ENCODE peak calls at places on chromosomes 5 and 9, in nine cellular contexts. One of them, this sample, is unnamed.

GRCh38 chr9:16002816-16003215 is 450.0 kb downstream of the CCDC171 start:
- DNase-seq in GM12865: no peak
- DNase-seq in cardiac fibroblast: peak
- DNase-seq in Caco-2: no peak
- DNase-seq in brain microvascular endothelial cell: peak
- DNase-seq in heart left ventricle: no peak
- DNase-seq in tibial artery: no peak
- DNase-seq in OCI-LY7: no peak
- DNase-seq in dorsolateral prefrontal cortex: no peak
- DNase-seq in this sample: no peak

GRCh38 chr9:113293285-113293874 is 9.8 kb downstream of the RNF183 start:
- DNase-seq in GM12865: no peak
- DNase-seq in cardiac fibroblast: peak
- DNase-seq in Caco-2: no peak
- DNase-seq in brain microvascular endothelial cell: no peak
- DNase-seq in heart left ventricle: no peak
- DNase-seq in tibial artery: no peak
- DNase-seq in OCI-LY7: no peak
- DNase-seq in dorsolateral prefrontal cortex: no peak
- DNase-seq in this sample: no peak

GRCh38 chr5:173484569-173484968 is 131.9 kb downstream of the BOD1 start:
- DNase-seq in GM12865: no peak
- DNase-seq in cardiac fibroblast: no peak
- DNase-seq in Caco-2: no peak
- DNase-seq in brain microvascular endothelial cell: no peak
- DNase-seq in heart left ventricle: no peak
- DNase-seq in tibial artery: peak
- DNase-seq in OCI-LY7: no peak
- DNase-seq in dorsolateral prefrontal cortex: no peak
- DNase-seq in this sample: no peak

GRCh38 chr9:135976531-135976930 is 15.4 kb upstream of the UBAC1 start:
- DNase-seq in GM12865: no peak
- DNase-seq in cardiac fibroblast: no peak
- DNase-seq in Caco-2: no peak
- DNase-seq in brain microvascular endothelial cell: no peak
- DNase-seq in heart left ventricle: no peak
- DNase-seq in tibial artery: no peak
- DNase-seq in OCI-LY7: no peak
- DNase-seq in dorsolateral prefrontal cortex: no peak
- DNase-seq in this sample: no peak

GRCh38 chr5:143086851-143087637 is 316.4 kb downstream of the NR3C1 start:
- DNase-seq in GM12865: no peak
- DNase-seq in cardiac fibroblast: peak
- DNase-seq in Caco-2: peak
- DNase-seq in brain microvascular endothelial cell: peak
- DNase-seq in heart left ventricle: no peak
- DNase-seq in tibial artery: no peak
- DNase-seq in OCI-LY7: no peak
- DNase-seq in dorsolateral prefrontal cortex: no peak
- DNase-seq in this sample: no peak

GRCh38 chr5:91301459-91301858 is 81.7 kb downstream of the ARRDC3 start:
- DNase-seq in GM12865: no peak
- DNase-seq in cardiac fibroblast: peak
- DNase-seq in Caco-2: no peak
- DNase-seq in brain microvascular endothelial cell: no peak
- DNase-seq in heart left ventricle: no peak
- DNase-seq in tibial artery: no peak
- DNase-seq in OCI-LY7: no peak
- DNase-seq in dorsolateral prefrontal cortex: no peak
- DNase-seq in this sample: peak

GRCh38 chr9:98791147-98792095 is 4.9 kb downstream of the ANKS6 start:
- DNase-seq in GM12865: peak
- DNase-seq in cardiac fibroblast: peak
- DNase-seq in Caco-2: peak
- DNase-seq in brain microvascular endothelial cell: peak
- DNase-seq in heart left ventricle: peak
- DNase-seq in tibial artery: peak
- DNase-seq in OCI-LY7: peak
- DNase-seq in dorsolateral prefrontal cortex: peak
- DNase-seq in this sample: peak

GRCh38 chr9:93679536-93680444 is 103.4 kb downstream of the PHF2 start:
- DNase-seq in GM12865: no peak
- DNase-seq in cardiac fibroblast: no peak
- DNase-seq in Caco-2: no peak
- DNase-seq in brain microvascular endothelial cell: no peak
- DNase-seq in heart left ventricle: peak
- DNase-seq in tibial artery: peak
- DNase-seq in OCI-LY7: no peak
- DNase-seq in dorsolateral prefrontal cortex: peak
- DNase-seq in this sample: no peak

GRCh38 chr9:82563094-82563493 is 499.8 kb downstream of the RASEF start:
- DNase-seq in GM12865: no peak
- DNase-seq in cardiac fibroblast: no peak
- DNase-seq in Caco-2: no peak
- DNase-seq in brain microvascular endothelial cell: no peak
- DNase-seq in heart left ventricle: no peak
- DNase-seq in tibial artery: no peak
- DNase-seq in OCI-LY7: no peak
- DNase-seq in dorsolateral prefrontal cortex: no peak
- DNase-seq in this sample: no peak

GRCh38 chr9:79127661-79128060 is 444.1 kb upstream of the TLE4 start:
- DNase-seq in GM12865: no peak
- DNase-seq in cardiac fibroblast: no peak
- DNase-seq in Caco-2: no peak
- DNase-seq in brain microvascular endothelial cell: no peak
- DNase-seq in heart left ventricle: no peak
- DNase-seq in tibial artery: no peak
- DNase-seq in OCI-LY7: no peak
- DNase-seq in dorsolateral prefrontal cortex: no peak
- DNase-seq in this sample: no peak

GRCh38 chr9:86040281-86041155 is 58.8 kb downstream of the GOLM1 start:
- DNase-seq in GM12865: no peak
- DNase-seq in cardiac fibroblast: no peak
- DNase-seq in Caco-2: no peak
- DNase-seq in brain microvascular endothelial cell: no peak
- DNase-seq in heart left ventricle: no peak
- DNase-seq in tibial artery: no peak
- DNase-seq in OCI-LY7: no peak
- DNase-seq in dorsolateral prefrontal cortex: no peak
- DNase-seq in this sample: no peak

GRCh38 chr9:37374892-37375291 is 47.6 kb upstream of the GRHPR start:
- DNase-seq in GM12865: peak
- DNase-seq in cardiac fibroblast: no peak
- DNase-seq in Caco-2: no peak
- DNase-seq in brain microvascular endothelial cell: no peak
- DNase-seq in heart left ventricle: no peak
- DNase-seq in tibial artery: no peak
- DNase-seq in OCI-LY7: peak
- DNase-seq in dorsolateral prefrontal cortex: no peak
- DNase-seq in this sample: no peak

GRCh38 chr5:59276277-59276647 is 617.3 kb downstream of the PDE4D start:
- DNase-seq in GM12865: no peak
- DNase-seq in cardiac fibroblast: no peak
- DNase-seq in Caco-2: no peak
- DNase-seq in brain microvascular endothelial cell: no peak
- DNase-seq in heart left ventricle: no peak
- DNase-seq in tibial artery: no peak
- DNase-seq in OCI-LY7: no peak
- DNase-seq in dorsolateral prefrontal cortex: no peak
- DNase-seq in this sample: no peak

GRCh38 chr5:59275537-59276276 is 617.8 kb downstream of the PDE4D start:
- DNase-seq in GM12865: no peak
- DNase-seq in cardiac fibroblast: peak
- DNase-seq in Caco-2: no peak
- DNase-seq in brain microvascular endothelial cell: peak
- DNase-seq in heart left ventricle: peak
- DNase-seq in tibial artery: peak
- DNase-seq in OCI-LY7: no peak
- DNase-seq in dorsolateral prefrontal cortex: no peak
- DNase-seq in this sample: no peak

GRCh38 chr5:59274130-59274529 is 619.4 kb downstream of the PDE4D start:
- DNase-seq in GM12865: no peak
- DNase-seq in cardiac fibroblast: no peak
- DNase-seq in Caco-2: no peak
- DNase-seq in brain microvascular endothelial cell: no peak
- DNase-seq in heart left ventricle: no peak
- DNase-seq in tibial artery: no peak
- DNase-seq in OCI-LY7: no peak
- DNase-seq in dorsolateral prefrontal cortex: no peak
- DNase-seq in this sample: no peak

GRCh38 chr5:59276886-59277514 is 616.5 kb downstream of the PDE4D start:
- DNase-seq in GM12865: no peak
- DNase-seq in cardiac fibroblast: peak
- DNase-seq in Caco-2: no peak
- DNase-seq in brain microvascular endothelial cell: peak
- DNase-seq in heart left ventricle: peak
- DNase-seq in tibial artery: no peak
- DNase-seq in OCI-LY7: no peak
- DNase-seq in dorsolateral prefrontal cortex: no peak
- DNase-seq in this sample: no peak

DNA sequence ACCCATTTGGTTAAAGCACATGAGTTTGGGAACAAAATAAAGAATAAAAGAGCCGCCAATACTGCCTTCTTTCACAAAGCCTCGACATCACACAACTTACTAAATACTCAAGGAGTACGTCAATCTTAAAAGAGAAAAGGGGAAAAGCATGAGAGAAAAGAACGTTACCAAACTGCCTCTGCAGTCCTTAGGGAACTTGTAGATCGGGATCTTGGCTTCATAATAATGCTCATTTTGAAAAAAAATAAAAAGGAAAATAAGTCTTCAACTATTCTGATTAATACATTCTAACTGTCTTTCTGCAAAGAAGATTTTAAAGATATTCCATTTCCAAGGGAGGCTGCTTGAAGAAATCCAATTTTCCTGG is 618.4 kb downstream of the PDE4D start:
- DNase-seq in GM12865: no peak
- DNase-seq in cardiac fibroblast: no peak
- DNase-seq in Caco-2: no peak
- DNase-seq in brain microvascular endothelial cell: no peak
- DNase-seq in heart left ventricle: no peak
- DNase-seq in tibial artery: no peak
- DNase-seq in OCI-LY7: no peak
- DNase-seq in dorsolateral prefrontal cortex: no peak
- DNase-seq in this sample: no peak
- H3K4me3 ChIP-seq in GM12865: no peak
- H3K4me3 ChIP-seq in cardiac fibroblast: peak
- H3K4me3 ChIP-seq in Caco-2: peak
- H3K4me3 ChIP-seq in brain microvascular endothelial cell: peak
- H3K4me3 ChIP-seq in heart left ventricle: peak
- H3K4me3 ChIP-seq in tibial artery: peak
- H3K4me3 ChIP-seq in OCI-LY7: no peak
- H3K4me3 ChIP-seq in dorsolateral prefrontal cortex: peak
- H3K4me3 ChIP-seq in this sample: peak

GRCh38 chr5:145903113-145903512 is 30.3 kb upstream of the GRXCR2 start:
- DNase-seq in GM12865: no peak
- DNase-seq in cardiac fibroblast: no peak
- DNase-seq in Caco-2: peak
- DNase-seq in brain microvascular endothelial cell: no peak
- DNase-seq in heart left ventricle: no peak
- DNase-seq in tibial artery: no peak
- DNase-seq in OCI-LY7: peak
- DNase-seq in dorsolateral prefrontal cortex: no peak
- DNase-seq in this sample: no peak
- TF ChIP-seq CTCF in GM12865: peak
- TF ChIP-seq CTCF in cardiac fibroblast: peak
- TF ChIP-seq CTCF in Caco-2: peak
- TF ChIP-seq CTCF in brain microvascular endothelial cell: peak
- TF ChIP-seq CTCF in heart left ventricle: no peak
- TF ChIP-seq CTCF in tibial artery: no peak
- TF ChIP-seq CTCF in OCI-LY7: peak
- TF ChIP-seq CTCF in dorsolateral prefrontal cortex: no peak
- TF ChIP-seq CTCF in this sample: peak

DNA sequence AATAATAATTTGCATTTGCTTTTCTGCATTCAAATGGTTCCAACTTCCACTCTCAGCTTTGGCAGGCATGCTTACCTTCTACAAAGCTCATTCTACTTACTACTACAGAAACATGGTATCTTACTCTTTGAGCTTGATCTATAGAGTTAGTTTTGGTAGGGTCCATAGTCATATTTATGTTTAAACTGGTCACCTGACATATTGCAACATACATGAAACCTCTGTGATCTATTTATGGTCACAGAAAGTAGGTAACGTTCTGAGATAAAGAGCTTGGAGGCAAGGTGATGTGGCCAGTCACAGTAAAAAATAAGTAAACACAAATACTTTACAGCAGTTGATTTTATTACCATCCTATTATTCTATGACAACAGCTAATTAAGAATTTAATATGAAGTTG is 2.8 kb downstream of the NREP start:
- DNase-seq in GM12865: no peak
- DNase-seq in cardiac fibroblast: no peak
- DNase-seq in Caco-2: no peak
- DNase-seq in brain microvascular endothelial cell: no peak
- DNase-seq in heart left ventricle: no peak
- DNase-seq in tibial artery: no peak
- DNase-seq in OCI-LY7: no peak
- DNase-seq in dorsolateral prefrontal cortex: no peak
- DNase-seq in this sample: no peak
- H3K4me3 ChIP-seq in GM12865: no peak
- H3K4me3 ChIP-seq in cardiac fibroblast: no peak
- H3K4me3 ChIP-seq in Caco-2: no peak
- H3K4me3 ChIP-seq in brain microvascular endothelial cell: peak
- H3K4me3 ChIP-seq in heart left ventricle: no peak
- H3K4me3 ChIP-seq in tibial artery: no peak
- H3K4me3 ChIP-seq in OCI-LY7: peak
- H3K4me3 ChIP-seq in dorsolateral prefrontal cortex: peak
- H3K4me3 ChIP-seq in this sample: peak

GRCh38 chr9:89807682-89808075 is 202.9 kb downstream of the GADD45G start:
- DNase-seq in GM12865: peak
- DNase-seq in cardiac fibroblast: no peak
- DNase-seq in Caco-2: no peak
- DNase-seq in brain microvascular endothelial cell: no peak
- DNase-seq in heart left ventricle: no peak
- DNase-seq in tibial artery: no peak
- DNase-seq in OCI-LY7: no peak
- DNase-seq in dorsolateral prefrontal cortex: no peak
- DNase-seq in this sample: no peak

GRCh38 chr9:89808801-89809200 is 204.0 kb downstream of the GADD45G start:
- DNase-seq in GM12865: no peak
- DNase-seq in cardiac fibroblast: no peak
- DNase-seq in Caco-2: no peak
- DNase-seq in brain microvascular endothelial cell: peak
- DNase-seq in heart left ventricle: no peak
- DNase-seq in tibial artery: peak
- DNase-seq in OCI-LY7: no peak
- DNase-seq in dorsolateral prefrontal cortex: no peak
- DNase-seq in this sample: no peak

GRCh38 chr9:89806371-89807100 is 201.7 kb downstream of the GADD45G start:
- DNase-seq in GM12865: no peak
- DNase-seq in cardiac fibroblast: peak
- DNase-seq in Caco-2: no peak
- DNase-seq in brain microvascular endothelial cell: peak
- DNase-seq in heart left ventricle: no peak
- DNase-seq in tibial artery: no peak
- DNase-seq in OCI-LY7: no peak
- DNase-seq in dorsolateral prefrontal cortex: no peak
- DNase-seq in this sample: peak

GRCh38 chr9:89807101-89807395 is 202.2 kb downstream of the GADD45G start:
- DNase-seq in GM12865: no peak
- DNase-seq in cardiac fibroblast: no peak
- DNase-seq in Caco-2: no peak
- DNase-seq in brain microvascular endothelial cell: no peak
- DNase-seq in heart left ventricle: no peak
- DNase-seq in tibial artery: peak
- DNase-seq in OCI-LY7: no peak
- DNase-seq in dorsolateral prefrontal cortex: no peak
- DNase-seq in this sample: no peak

GRCh38 chr9:89808076-89808701 is 203.4 kb downstream of the GADD45G start:
- DNase-seq in GM12865: peak
- DNase-seq in cardiac fibroblast: no peak
- DNase-seq in Caco-2: no peak
- DNase-seq in brain microvascular endothelial cell: peak
- DNase-seq in heart left ventricle: no peak
- DNase-seq in tibial artery: peak
- DNase-seq in OCI-LY7: no peak
- DNase-seq in dorsolateral prefrontal cortex: no peak
- DNase-seq in this sample: no peak
- TF ChIP-seq CTCF in GM12865: no peak
- TF ChIP-seq CTCF in cardiac fibroblast: no peak
- TF ChIP-seq CTCF in Caco-2: no peak
- TF ChIP-seq CTCF in brain microvascular endothelial cell: peak
- TF ChIP-seq CTCF in heart left ventricle: no peak
- TF ChIP-seq CTCF in tibial artery: no peak
- TF ChIP-seq CTCF in OCI-LY7: peak
- TF ChIP-seq CTCF in dorsolateral prefrontal cortex: no peak
- TF ChIP-seq CTCF in this sample: peak

This sample was measured in epithelial cell of proximal tubule.